ENCODE peak calls at places on chromosomes 7 and 10, in eight cellular contexts. N is cardiac muscle cell, P is GM12865, R is IMR-90, C is coronary artery, J is astrocyte of the spinal cord, W is colonic mucosa, B is fibroblast of lung. H is an unnamed sample.

GRCh38 chr7:98284335-98285036 is 3.0 kb downstream of the BRI3 start:
- DNase-seq in N (peak; percentile 71), P (no peak), R (peak; percentile 42), C (peak; percentile 93), J (peak; percentile 42), W (peak; percentile 92), B (peak; percentile 77), H (peak; percentile 95)

GRCh38 chr10:27621441-27621840 is 117.3 kb downstream of the RAB18 start:
- DNase-seq in N (no peak), P (no peak), R (peak; percentile 5), C (no peak), J (no peak), W (no peak), B (peak; percentile 60), H (no peak)

GRCh38 chr7:158742065-158742821 is 37.6 kb upstream of the NCAPG2 start:
- DNase-seq in N (no peak), P (no peak), R (no peak), C (no peak), J (no peak), W (peak; percentile 12), B (no peak), H (no peak)

GRCh38 chr7:135976312-135977019 is 693 bp downstream of the MTPN start:
- DNase-seq in N (no peak), P (peak; percentile 68), R (peak; percentile 1), C (no peak), J (no peak), W (peak; percentile 56), B (no peak), H (no peak)

GRCh38 chr7:40674316-40674715 is 539.5 kb downstream of the SUGCT start:
- DNase-seq in N (no peak), P (no peak), R (no peak), C (no peak), J (peak; percentile 32), W (no peak), B (peak; percentile 39), H (no peak)

GRCh38 chr7:94888542-94888941 is 18.9 kb upstream of the PPP1R9A start:
- DNase-seq in N (peak; percentile 36), P (peak; percentile 14), R (no peak), C (no peak), J (peak; percentile 11), W (peak; percentile 21), B (no peak), H (no peak)

GRCh38 chr7:45399069-45399468 is 175.1 kb upstream of the ADCY1 start:
- DNase-seq in N (no peak), P (no peak), R (no peak), C (no peak), J (no peak), W (no peak), B (no peak), H (no peak)

GRCh38 chr7:32033006-32033405 is 37.2 kb downstream of the PDE1C start:
- DNase-seq in N (no peak), P (no peak), R (no peak), C (no peak), J (no peak), W (no peak), B (peak; percentile 56), H (no peak)

GRCh38 chr7:50679218-50680007 is 103.3 kb downstream of the GRB10 start:
- DNase-seq in N (peak; percentile 71), P (peak; percentile 47), R (peak; percentile 43), C (no peak), J (peak; percentile 45), W (no peak), B (peak; percentile 27), H (peak; percentile 49)

GRCh38 chr10:31099664-31100063 is 68.0 kb upstream of the ZNF438 start:
- DNase-seq in N (no peak), P (no peak), R (peak; percentile 36), C (no peak), J (peak; percentile 60), W (peak; percentile 67), B (peak; percentile 67), H (no peak)

GRCh38 chr10:98276316-98276715 is 8.3 kb upstream of the LOXL4 start:
- DNase-seq in N (no peak), P (no peak), R (no peak), C (no peak), J (no peak), W (no peak), B (no peak), H (no peak)

GRCh38 chr7:1382553-1383397 is 76.5 kb downstream of the MICALL2 start:
- DNase-seq in N (no peak), P (no peak), R (no peak), C (no peak), J (no peak), W (no peak), B (no peak), H (no peak)

GRCh38 chr7:142717453-142717852 is 31.8 kb upstream of the PRSS1 start:
- DNase-seq in N (no peak), P (no peak), R (no peak), C (no peak), J (no peak), W (no peak), B (no peak), H (no peak)

GRCh38 chr10:8214587-8214986 is 160.1 kb downstream of the GATA3 start:
- DNase-seq in N (no peak), P (no peak), R (no peak), C (no peak), J (no peak), W (no peak), B (no peak), H (no peak)

DNA sequence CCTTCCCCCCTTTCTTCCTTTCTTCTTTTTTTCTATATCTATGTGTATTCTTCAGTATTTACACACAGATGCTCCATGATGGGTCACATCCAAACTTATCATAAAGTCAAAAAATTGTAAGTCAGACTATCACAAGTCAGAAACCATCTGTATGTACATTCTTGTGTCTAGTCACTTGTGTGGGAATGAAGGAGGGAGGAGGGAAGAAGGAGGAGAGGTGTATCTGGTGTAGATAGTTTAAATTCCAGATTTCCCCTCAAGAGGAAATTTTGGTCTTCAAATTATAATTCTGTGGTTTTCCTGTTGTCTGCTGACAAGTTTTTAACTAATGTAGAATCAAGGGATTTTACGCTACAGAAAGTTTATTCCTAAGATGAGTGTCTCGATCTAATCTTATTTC is 287.2 kb downstream of the ETV1 start:
- DNase-seq in N (no peak), P (no peak), R (no peak), C (no peak), J (no peak), W (no peak), B (peak; percentile 71), H (no peak)
- TF ChIP-seq CTCF in N (no peak), P (no peak), R (no peak), C (no peak), J (no peak), W (no peak), B (no peak), H (no peak)

GRCh38 chr7:149197675-149198074 is 2.3 kb downstream of the ZNF282 start:
- DNase-seq in N (no peak), P (no peak), R (no peak), C (no peak), J (no peak), W (no peak), B (no peak), H (no peak)

GRCh38 chr7:149196705-149197171 is 1.4 kb downstream of the ZNF282 start:
- DNase-seq in N (no peak), P (peak; percentile 33), R (no peak), C (no peak), J (no peak), W (peak; percentile 42), B (no peak), H (peak; percentile 64)

GRCh38 chr7:149196151-149196704 is 882 bp downstream of the ZNF282 start:
- DNase-seq in N (no peak), P (peak; percentile 9), R (no peak), C (no peak), J (no peak), W (peak; percentile 25), B (no peak), H (peak; percentile 28)

GRCh38 chr7:149195180-149196150 is at the start of gene ZNF282:
- DNase-seq in N (peak; percentile 90), P (peak; percentile 88), R (peak; percentile 89), C (peak; percentile 95), J (peak; percentile 95), W (peak; percentile 92), B (peak; percentile 89), H (peak; percentile 88)

DNA sequence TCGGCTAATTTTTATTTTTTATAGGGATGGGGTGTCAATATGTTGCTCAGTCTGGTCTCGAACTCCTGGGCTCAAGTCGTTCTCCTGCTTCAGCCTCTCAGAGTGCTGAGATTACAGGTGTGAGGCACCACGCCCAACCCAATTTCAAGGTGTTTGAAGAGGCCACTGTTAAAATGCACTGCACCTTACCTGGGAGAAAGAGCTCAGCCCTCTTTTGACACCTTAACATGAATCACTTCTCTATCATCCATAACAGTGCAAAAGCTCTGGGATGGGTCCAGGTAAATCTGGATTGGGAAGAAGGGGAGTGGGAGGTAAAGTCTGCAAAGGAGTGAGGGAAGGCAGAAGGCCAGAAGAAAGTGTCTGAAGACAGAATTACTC is 557 bp upstream of the ZNF282 start:
- DNase-seq in N (no peak), P (no peak), R (no peak), C (no peak), J (no peak), W (no peak), B (no peak), H (no peak)
- H3K4me3 ChIP-seq in N (peak overlapping the region; percentile 96), P (peak overlapping the region; percentile 94), R (peak overlapping the region; percentile 75), C (peak overlapping the region; percentile 93), J (peak overlapping the region; percentile 68), W (peak overlapping the region; percentile 73), B (peak overlapping the region; percentile 61), H (peak overlapping the region; percentile 80)

GRCh38 chr10:79202188-79203013 is 133.6 kb downstream of the ZMIZ1 start:
- DNase-seq in N (peak; percentile 38), P (peak; percentile 64), R (peak; percentile 29), C (no peak), J (peak; percentile 27), W (no peak), B (no peak), H (peak; percentile 51)
- TF ChIP-seq CTCF in N (peak; percentile 67), P (peak; percentile 68), R (peak; percentile 55), C (no peak), J (peak; percentile 70), W (peak; percentile 41), B (peak; percentile 53), H (peak; percentile 59)

DNA sequence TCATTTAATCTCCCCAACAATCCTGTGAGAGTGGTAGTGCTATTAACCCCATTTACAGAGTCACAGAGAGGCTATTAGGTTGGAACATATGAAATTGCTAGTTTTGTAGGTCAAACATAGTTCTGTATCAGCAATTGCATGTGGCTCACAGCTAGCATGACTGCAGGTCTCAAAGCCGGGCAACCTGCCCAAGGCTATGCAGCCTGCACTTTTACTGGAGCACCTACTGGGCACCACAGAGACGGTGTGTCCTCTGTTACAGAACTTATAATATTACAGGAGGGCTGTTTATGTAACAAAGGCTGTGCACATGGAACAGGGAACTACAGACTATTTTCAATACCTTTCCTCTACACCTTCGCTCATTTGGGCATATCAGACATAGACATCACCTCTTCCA is 355.8 kb downstream of the RPS24 start:
- DNase-seq in N (no peak), P (no peak), R (no peak), C (no peak), J (no peak), W (no peak), B (no peak), H (no peak)
- H3K4me3 ChIP-seq in N (no peak overlapping the region), P (no peak overlapping the region), R (no peak overlapping the region), C (no peak overlapping the region), J (no peak overlapping the region), W (no peak overlapping the region), B (no peak overlapping the region), H (no peak overlapping the region)

GRCh38 chr10:130766071-130766470 is 545.5 kb downstream of the TCERG1L start:
- DNase-seq in N (no peak), P (no peak), R (no peak), C (no peak), J (no peak), W (no peak), B (no peak), H (no peak)
- TF ChIP-seq CTCF in N (no peak), P (no peak), R (no peak), C (no peak), J (no peak), W (no peak), B (no peak), H (no peak)

H was measured in foreskin fibroblast.